ENCODE peak calls at places on chromosomes 11 and 22, in nine cellular contexts. C is naive B cell; M is HS-27A; J is activated naive CD4-positive, alpha-beta T cell treated with anti-CD3 and anti-CD28 coated beads, Interleukin-2, amount 50 U/mL, for 72 hours; H is KG1; A is NCI-H1092; P is RWPE1; D is activated T-helper 1 cell treated with anti-CD3 and anti-CD28 coated beads, Interleukin-12 subunit alpha, Interleukin-12 subunit beta, Interleukin-2, Interleukin-4 antibody, amounts not matched to agents 30 ng/mL and 10 ng/mL and 1 ng/mL, durations not matched to agents 14 hours and 24 hours and 36 hours; Z is ELF-1. R is an unnamed sample.

GRCh38 chr22:48180631-48181030 is 1418.2 kb downstream of the TBC1D22A start:
- DNase-seq in M (no peak), C (no peak), D (no peak), Z (no peak), A (no peak), P (no peak), H (no peak), J (no peak), R (no peak)

GRCh38 chr11:119618208-119618909 is 110.6 kb downstream of the NECTIN1 start:
- DNase-seq in J (no peak), M (no peak), P (no peak), A (no peak), Z (no peak), D (no peak), C (no peak), H (no peak), R (no peak)

GRCh38 chr11:62269654-62270278 is at the start of gene SCGB2A2:
- DNase-seq in M (no peak), H (no peak), A (no peak), J (no peak), C (no peak), D (no peak), P (peak; percentile 16), Z (peak; percentile 5), R (no peak)

GRCh38 chr22:37229805-37230672 is 14.0 kb downstream of the RAC2 start:
- DNase-seq in D (peak; percentile 87), P (no peak), C (peak; percentile 76), J (peak; percentile 92), Z (no peak), M (no peak), H (peak; percentile 73), A (no peak), R (no peak)

GRCh38 chr11:120522021-120522420 is 10.5 kb downstream of the GRIK4 start:
- DNase-seq in C (no peak), M (no peak), A (no peak), Z (no peak), J (no peak), H (no peak), D (no peak), P (no peak), R (no peak)

GRCh38 chr11:10488581-10489443 is 33.7 kb downstream of the AMPD3 start:
- DNase-seq in M (no peak), Z (no peak), A (no peak), D (no peak), H (no peak), P (peak; percentile 77), J (no peak), C (peak; percentile 88), R (no peak)

GRCh38 chr22:45876136-45877035 is 100.6 kb downstream of the WNT7B start:
- DNase-seq in J (no peak), H (no peak), C (no peak), Z (no peak), A (no peak), M (no peak), P (no peak), D (no peak), R (no peak)

GRCh38 chr22:19877626-19878339 is 23.1 kb upstream of the GNB1L start:
- DNase-seq in D (no peak), H (no peak), Z (peak; percentile 11), C (no peak), A (no peak), P (no peak), J (no peak), M (peak; percentile 50), R (no peak)

GRCh38 chr11:78292109-78292803 is 103.5 kb downstream of the USP35 start:
- DNase-seq in A (no peak), H (no peak), D (peak; percentile 63), P (no peak), J (no peak), M (no peak), C (no peak), Z (no peak), R (no peak)

R was measured in iPS DF 6.9.